ENCODE peak calls at places on chromosome 13, in four cellular contexts. D is activated T-cell treated with anti-CD3 and anti-CD28 coated beads for 48 hours, W is AG09319, H is heart left ventricle. A is an unnamed sample.

GRCh38 chr13:64556391-64556790 is 2673.7 kb downstream of the PCDH9 start:
- DNase-seq in H (no peak), D (no peak), W (no peak), A (no peak)

GRCh38 chr13:43003010-43003409 is 11.0 kb upstream of the EPSTI1 start:
- DNase-seq in D (no peak), H (no peak), W (no peak), A (no peak)

GRCh38 chr13:66264976-66265375 is 965.2 kb downstream of the PCDH9 start:
- DNase-seq in D (no peak), H (no peak), W (no peak), A (no peak)

GRCh38 chr13:94169783-94170513 is 309.5 kb downstream of the DCT start:
- DNase-seq in H (no peak), D (no peak), W (no peak), A (no peak)

GRCh38 chr13:20353973-20354372 is 121.9 kb upstream of the GJB6 start:
- DNase-seq in W (no peak), H (no peak), D (no peak), A (no peak)

GRCh38 chr13:45522571-45522970 is 57.8 kb downstream of the COG3 start:
- DNase-seq in W (peak; percentile 30), H (no peak), D (no peak), A (no peak)

GRCh38 chr13:95822303-95822702 is 145.4 kb downstream of the DNAJC3 start:
- DNase-seq in H (no peak), D (no peak), W (no peak), A (no peak)

GRCh38 chr13:111494641-111495040 is 174.2 kb downstream of the TEX29 start:
- DNase-seq in D (no peak), W (no peak), H (no peak), A (no peak)

GRCh38 chr13:33761744-33762143 is 56.2 kb upstream of the RFC3 start:
- DNase-seq in H (no peak), D (no peak), W (no peak), A (no peak)

GRCh38 chr13:100887729-100888151 is 213.1 kb upstream of the TMTC4 start:
- DNase-seq in H (no peak), W (peak; percentile 16), D (no peak), A (peak; percentile 85)

GRCh38 chr13:92716749-92717148 is 509.9 kb upstream of the GPC6 start:
- DNase-seq in W (no peak), D (no peak), H (no peak), A (no peak)

GRCh38 chr13:26485786-26486185 is 71.7 kb upstream of the WASF3 start:
- DNase-seq in D (no peak), H (no peak), W (no peak), A (no peak)

GRCh38 chr13:95547531-95548167 is 4.9 kb upstream of the CLDN10 start:
- DNase-seq in D (no peak), W (no peak), H (no peak), A (no peak)

GRCh38 chr13:94858856-94859811 is 146.8 kb upstream of the SOX21 start:
- DNase-seq in W (no peak), D (no peak), H (peak; percentile 40), A (no peak)

GRCh38 chr13:80551650-80552497 is 210.9 kb upstream of the SPRY2 start:
- DNase-seq in W (no peak), D (no peak), H (no peak), A (no peak)

GRCh38 chr13:99375806-99376080 is 68.5 kb upstream of the GPR183 start:
- DNase-seq in H (no peak), W (no peak), D (no peak), A (no peak)

GRCh38 chr13:80126382-80127068 is 214.4 kb downstream of the SPRY2 start:
- DNase-seq in W (no peak), D (no peak), H (no peak), A (no peak)

GRCh38 chr13:113219311-113219940 is 10.0 kb downstream of the CUL4A start:
- DNase-seq in D (no peak), W (no peak), H (no peak), A (no peak)

GRCh38 chr13:31045621-31046081 is 113.2 kb downstream of the TEX26 start:
- DNase-seq in D (peak; percentile 68), W (peak; percentile 68), H (peak; percentile 28), A (peak; percentile 89)

GRCh38 chr13:27076411-27076810 is 95.2 kb downstream of the USP12 start:
- DNase-seq in H (no peak), W (no peak), D (no peak), A (no peak)

GRCh38 chr13:38607136-38607535 is 79.7 kb upstream of the FREM2 start:
- DNase-seq in H (no peak), W (no peak), D (no peak), A (no peak)

GRCh38 chr13:97327521-97328221 is 105.5 kb downstream of the MBNL2 start:
- DNase-seq in W (no peak), D (no peak), H (no peak), A (no peak)

GRCh38 chr13:27283906-27284523 is 13.4 kb downstream of the RASL11A start:
- DNase-seq in H (no peak), W (no peak), D (peak; percentile 9), A (no peak)

GRCh38 chr13:75357576-75358295 is 124.2 kb downstream of the TBC1D4 start:
- DNase-seq in W (no peak), H (no peak), D (peak; percentile 45), A (peak; percentile 33)

GRCh38 chr13:48144413-48145035 is 49.6 kb upstream of the MED4 start:
- DNase-seq in H (peak; percentile 59), W (no peak), D (no peak), A (no peak)

GRCh38 chr13:70568571-70568970 is 460.3 kb upstream of the KLHL1 start:
- DNase-seq in D (no peak), W (no peak), H (no peak), A (peak; percentile 11)

GRCh38 chr13:37138169-37138568 is 32.7 kb upstream of the CSNK1A1L start:
- DNase-seq in D (no peak), H (no peak), W (no peak), A (peak; percentile 80)

GRCh38 chr13:93709511-93710244 is 483.1 kb downstream of the GPC6 start:
- DNase-seq in W (peak; percentile 29), D (no peak), H (no peak), A (no peak)

GRCh38 chr13:45336025-45336800 is 4.8 kb downstream of the TPT1 start:
- DNase-seq in H (no peak), D (no peak), W (no peak), A (no peak)

GRCh38 chr13:27965740-27966640 is 3.1 kb downstream of the CDX2 start:
- DNase-seq in W (no peak), H (no peak), D (no peak), A (no peak)

GRCh38 chr13:99237981-99238662 is 20.1 kb downstream of the GPR18 start:
- DNase-seq in W (no peak), H (no peak), D (no peak), A (no peak)

GRCh38 chr13:113903361-113903760 is 39.5 kb upstream of the GAS6 start:
- DNase-seq in H (no peak), W (no peak), D (no peak), A (no peak)

GRCh38 chr13:49371943-49372636 is 71.8 kb downstream of the CAB39L start:
- DNase-seq in H (no peak), W (no peak), D (no peak), A (no peak)

GRCh38 chr13:24618219-24618955 is 61.8 kb upstream of the ATP12A start:
- DNase-seq in H (no peak), D (peak; percentile 55), W (no peak), A (no peak)

GRCh38 chr13:83829800-83830199 is 52.5 kb downstream of the SLITRK1 start:
- DNase-seq in W (no peak), H (no peak), D (no peak), A (no peak)

GRCh38 chr13:75541287-75541686 is 3.6 kb upstream of the COMMD6 start:
- DNase-seq in W (no peak), H (no peak), D (no peak), A (no peak)

GRCh38 chr13:74158028-74158427 is 23.8 kb upstream of the KLF12 start:
- DNase-seq in W (peak; percentile 1), H (no peak), D (no peak), A (no peak)

GRCh38 chr13:108463365-108463764 is 166.0 kb upstream of the MYO16 start:
- DNase-seq in D (no peak), W (peak; percentile 43), H (no peak), A (peak; percentile 84)

GRCh38 chr13:113835461-113836274 is 28.2 kb downstream of the GAS6 start:
- DNase-seq in D (no peak), W (peak; percentile 54), H (no peak), A (peak; percentile 65)

A was measured in skeletal muscle cell.